ENCODE peak calls at places on chromosomes 12 and 14, in six cellular contexts. L is heart left ventricle; D is HEK293T; S is RWPE1; K is CD8-positive, alpha-beta T cell; A is GM04504. H is an unnamed sample.

GRCh38 chr12:132583736-132584135 is 26.6 kb downstream of the LRCOL1 start:
- DNase-seq in S (no peak), L (no peak), A (no peak), D (no peak), K (no peak), H (no peak)

GRCh38 chr14:103854822-103855733 is 7.7 kb upstream of the PPP1R13B start:
- DNase-seq in L (no peak), D (no peak), A (no peak), K (no peak), S (no peak), H (peak; percentile 91)

GRCh38 chr12:127987199-127987901 is 279.6 kb upstream of the TMEM132C start:
- DNase-seq in D (no peak), K (no peak), A (peak; percentile 57), S (no peak), L (no peak), H (no peak)

GRCh38 chr12:81759215-81759991 is at the start of gene PPFIA2:
- DNase-seq in D (peak; percentile 38), K (no peak), L (peak; percentile 55), A (no peak), S (no peak), H (no peak)

GRCh38 chr14:99971929-99972747 is 93.1 kb upstream of the EVL start:
- DNase-seq in D (peak; percentile 30), A (no peak), L (no peak), S (peak; percentile 36), K (no peak), H (no peak)

GRCh38 chr12:53082637-53083036 is 3.4 kb upstream of the SPRYD3 start:
- DNase-seq in K (no peak), S (no peak), D (no peak), A (no peak), L (no peak), H (no peak)

GRCh38 chr12:82765971-82766705 is 79.4 kb downstream of the TMTC2 start:
- DNase-seq in S (no peak), K (no peak), A (no peak), D (no peak), L (no peak), H (no peak)

GRCh38 chr14:89673499-89674225 is 256.6 kb upstream of the FOXN3 start:
- DNase-seq in A (peak; percentile 4), D (no peak), K (no peak), S (no peak), L (no peak), H (no peak)

GRCh38 chr12:5432011-5432400 is at the start of gene NTF3:
- DNase-seq in S (no peak), K (no peak), L (no peak), D (peak; percentile 37), A (no peak), H (no peak)

GRCh38 chr12:53990311-53991076 is 5.5 kb downstream of the HOXC10 start:
- DNase-seq in K (no peak), D (no peak), S (no peak), A (no peak), L (no peak), H (no peak)

GRCh38 chr12:4985820-4986219 is 57.9 kb upstream of the KCNA5 start:
- DNase-seq in D (no peak), K (no peak), L (no peak), S (no peak), A (no peak), H (no peak)

GRCh38 chr12:109680521-109681030 is 33.0 kb upstream of the FAM222A start:
- DNase-seq in S (no peak), D (no peak), K (no peak), A (no peak), L (no peak), H (no peak)

GRCh38 chr14:80491131-80491530 is 279.8 kb upstream of the DIO2 start:
- DNase-seq in L (peak; percentile 70), A (peak; percentile 38), K (no peak), S (no peak), D (no peak), H (no peak)

H was measured in PC-9.